ENCODE peak calls at places on chromosomes 3 and 15, in ten cellular contexts. I is A549, E is left lung, S is psoas muscle, R is left ventricle myocardium inferior, T is gastrocnemius medialis, O is IMR-90, U is MM.1S, P is breast epithelium, H is GM06990. Y is an unnamed sample.

GRCh38 chr15:45129651-45130129 is at the start of the genes DUOX1 and DUOXA1:
- DNase-seq in E (peak; percentile 94), U (peak; percentile 9), H (no peak), T (no peak), P (no peak), S (peak; percentile 66), I (no peak), R (peak; percentile 51), O (no peak), Y (no peak)

GRCh38 chr15:80466543-80466942 is 62.4 kb downstream of the ARNT2 start:
- DNase-seq in I (no peak), P (no peak), R (no peak), E (no peak), S (no peak), U (no peak), H (no peak), T (no peak), O (no peak), Y (no peak)

GRCh38 chr3:187968883-187969580 is 184.9 kb upstream of the LPP start:
- DNase-seq in U (no peak), S (no peak), T (no peak), E (no peak), I (no peak), P (no peak), H (no peak), O (peak; percentile 62), R (no peak), Y (peak; percentile 66)

GRCh38 chr3:177724020-177724638 is 526.8 kb upstream of the TBL1XR1 start:
- DNase-seq in O (no peak), U (no peak), T (peak; percentile 94), E (no peak), R (peak; percentile 62), I (no peak), P (no peak), H (no peak), S (peak; percentile 89), Y (no peak)

GRCh38 chr3:4751057-4752051 is 227.9 kb upstream of the BHLHE40 start:
- DNase-seq in T (no peak), E (no peak), U (no peak), O (peak; percentile 87), P (no peak), R (no peak), H (peak; percentile 38), I (peak; percentile 65), S (no peak), Y (peak; percentile 87)

GRCh38 chr15:73335026-73335425 is 33.7 kb downstream of the HCN4 start:
- DNase-seq in I (no peak), T (no peak), P (no peak), E (no peak), H (no peak), R (no peak), S (no peak), U (no peak), O (no peak), Y (no peak)

GRCh38 chr3:188179006-188179966 is 25.3 kb downstream of the LPP start:
- DNase-seq in E (peak; percentile 79), U (no peak), H (no peak), P (no peak), O (peak; percentile 92), R (peak; percentile 27), T (peak; percentile 53), I (no peak), S (peak; percentile 71), Y (peak; percentile 63)

GRCh38 chr3:78951546-78951945 is 816.3 kb downstream of the ROBO1 start:
- DNase-seq in T (no peak), H (no peak), S (no peak), I (peak; percentile 17), O (peak; percentile 84), U (no peak), R (no peak), E (no peak), P (no peak), Y (no peak)

GRCh38 chr3:17806201-17806600 is 63.8 kb upstream of the TBC1D5 start:
- DNase-seq in T (no peak), P (no peak), U (no peak), O (no peak), R (no peak), H (no peak), E (no peak), S (no peak), I (no peak), Y (no peak)

GRCh38 chr3:11248596-11248995 is 23.6 kb upstream of the ATG7 start:
- DNase-seq in R (no peak), S (no peak), H (no peak), I (no peak), U (no peak), P (no peak), T (no peak), O (peak; percentile 41), E (no peak), Y (no peak)

GRCh38 chr3:114758828-114759709 is 388.0 kb downstream of the ZBTB20 start:
- DNase-seq in R (no peak), O (peak; percentile 59), P (no peak), U (no peak), E (no peak), S (no peak), H (no peak), I (peak; percentile 30), T (no peak), Y (peak; percentile 75)

GRCh38 chr15:56040081-56041035 is 46.9 kb upstream of the NEDD4 start:
- DNase-seq in E (no peak), R (peak; percentile 27), I (peak; percentile 90), O (peak; percentile 98), P (no peak), H (no peak), U (no peak), T (peak; percentile 47), S (peak; percentile 54), Y (peak; percentile 72)

GRCh38 chr3:185778821-185779220 is 46.0 kb downstream of the IGF2BP2 start:
- DNase-seq in U (no peak), H (no peak), T (no peak), O (no peak), R (no peak), S (no peak), I (no peak), P (no peak), E (no peak), Y (no peak)
- H3K4me3 ChIP-seq in U (no peak overlapping the region), H (no peak overlapping the region), T (no peak overlapping the region), O (no peak overlapping the region), R (no peak overlapping the region), S (no peak overlapping the region), I (no peak overlapping the region), P (no peak overlapping the region), E (no peak overlapping the region), Y (no peak overlapping the region)

DNA sequence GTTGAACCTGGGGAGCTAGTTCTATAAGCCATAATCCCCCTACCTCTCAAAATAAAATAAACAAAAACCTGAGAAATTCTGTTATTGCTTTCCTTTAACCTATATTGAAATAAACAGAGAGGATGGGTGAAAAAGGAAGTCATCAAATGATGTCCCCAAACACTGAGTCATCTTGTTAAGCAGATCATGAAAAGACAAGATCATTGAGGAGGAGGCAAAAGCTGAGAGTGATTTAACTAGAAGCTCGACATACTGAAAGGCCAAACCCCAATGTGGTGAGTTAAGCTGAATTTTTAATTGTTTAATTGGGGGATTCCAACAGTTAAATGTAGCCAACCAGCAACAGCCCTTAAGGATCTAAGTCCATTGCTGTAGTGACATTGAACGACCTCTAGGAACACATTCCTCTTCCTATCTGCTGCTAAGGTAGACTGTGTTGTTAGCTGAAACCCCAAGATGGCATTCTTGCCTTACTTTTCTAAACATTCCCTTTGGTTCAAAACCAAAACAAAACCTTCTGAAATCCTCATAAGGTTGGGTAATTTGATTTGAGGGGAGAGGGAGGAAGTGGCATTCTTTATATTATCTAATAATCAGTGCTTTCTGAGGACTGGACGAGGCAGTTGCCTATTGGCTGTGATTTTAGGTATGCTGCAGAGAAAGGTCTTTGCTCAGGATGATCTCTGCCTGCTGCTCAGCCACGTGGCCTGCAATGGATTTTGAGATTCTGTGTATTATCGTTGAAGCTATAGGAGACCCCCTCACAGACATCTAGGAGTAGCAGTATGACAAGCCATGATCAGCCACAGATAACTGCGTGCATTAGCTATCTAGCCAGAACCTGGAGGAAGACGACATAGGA is 62.7 kb upstream of the BNIP2 start:
- DNase-seq in U (peak; percentile 53), I (peak; percentile 52), E (no peak), H (no peak), O (no peak), S (no peak), P (no peak), R (no peak), T (no peak), Y (no peak)
- TF ChIP-seq CTCF in U (peak; percentile 59), I (peak; percentile 34), E (no peak), H (peak; percentile 20), O (no peak), S (peak; percentile 9), P (peak; percentile 40), R (peak; percentile 35), T (no peak), Y (peak; percentile 13)

GRCh38 chr3:56321892-56322291 is 146.4 kb downstream of the ERC2 start:
- DNase-seq in R (no peak), S (no peak), O (no peak), H (no peak), T (no peak), P (no peak), U (no peak), E (no peak), I (no peak), Y (no peak)
- H3K4me3 ChIP-seq in R (no peak overlapping the region), S (no peak overlapping the region), O (no peak overlapping the region), H (no peak overlapping the region), T (no peak overlapping the region), P (no peak overlapping the region), U (no peak overlapping the region), E (no peak overlapping the region), I (no peak overlapping the region), Y (no peak overlapping the region)

GRCh38 chr3:143222505-143222904 is 102.9 kb downstream of the CHST2 start:
- DNase-seq in P (no peak), U (no peak), I (no peak), S (no peak), H (no peak), R (no peak), E (no peak), T (no peak), O (no peak), Y (no peak)

GRCh38 chr3:143222981-143223380 is 103.4 kb downstream of the CHST2 start:
- DNase-seq in P (no peak), T (no peak), H (no peak), E (no peak), U (no peak), R (no peak), O (no peak), I (no peak), S (no peak), Y (no peak)

GRCh38 chr3:143221446-143221845 is 101.9 kb downstream of the CHST2 start:
- DNase-seq in E (no peak), S (no peak), P (no peak), I (no peak), T (no peak), H (no peak), R (no peak), O (no peak), U (no peak), Y (no peak)

GRCh38 chr3:143218176-143218575 is 98.6 kb downstream of the CHST2 start:
- DNase-seq in I (no peak), H (no peak), S (no peak), P (no peak), T (no peak), R (no peak), E (no peak), O (no peak), U (no peak), Y (no peak)

DNA sequence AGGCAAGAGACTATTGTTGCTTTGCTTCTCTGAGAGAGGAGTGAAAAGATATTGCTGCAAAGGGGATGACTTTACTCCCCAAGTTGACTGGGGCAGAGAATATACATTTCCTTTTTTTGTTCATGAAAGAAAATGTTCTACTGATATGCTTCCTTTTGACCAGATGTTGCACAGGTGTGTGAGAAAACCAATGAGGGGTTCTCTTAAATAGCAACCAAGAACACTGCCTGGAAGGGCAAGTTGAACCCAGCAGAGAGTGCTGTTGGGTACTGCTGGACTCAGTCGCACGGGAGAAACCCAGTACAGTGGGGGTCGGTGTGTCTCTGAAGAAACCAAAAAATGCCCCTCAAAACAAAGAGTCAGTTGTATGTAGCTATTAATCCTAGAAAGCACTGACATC is 101.2 kb downstream of the CHST2 start:
- DNase-seq in S (no peak), R (no peak), H (no peak), E (no peak), T (no peak), O (no peak), U (no peak), P (no peak), I (no peak), Y (no peak)
- TF ChIP-seq CTCF in S (no peak), R (no peak), H (no peak), E (no peak), T (no peak), O (no peak), U (no peak), P (no peak), I (no peak), Y (no peak)

Y was measured in AG09309.